ENCODE peak calls at places on chromosomes 11 and 22, in nine cellular contexts. One of them, this sample, is unnamed.

GRCh38 chr11:43969543-43969942 is 27.1 kb downstream of the C11orf96 start:
- DNase-seq in SJCRH30: peak; percentile 44
- DNase-seq in WTC11: no peak
- DNase-seq in NCI-H1417: no peak
- DNase-seq in kidney tubule cell: no peak
- DNase-seq in left lobe of liver: no peak
- DNase-seq in HEK293T: no peak
- DNase-seq in left ventricle myocardium inferior: peak; percentile 55
- DNase-seq in cardiac muscle cell: peak; percentile 64
- DNase-seq in this sample: no peak

GRCh38 chr11:127006311-127006710 is 5.7 kb upstream of the KIRREL3 start:
- DNase-seq in SJCRH30: no peak
- DNase-seq in WTC11: no peak
- DNase-seq in NCI-H1417: no peak
- DNase-seq in kidney tubule cell: peak; percentile 9
- DNase-seq in left lobe of liver: no peak
- DNase-seq in HEK293T: no peak
- DNase-seq in left ventricle myocardium inferior: no peak
- DNase-seq in cardiac muscle cell: no peak
- DNase-seq in this sample: no peak

GRCh38 chr22:17578129-17578754 is 14.9 kb downstream of the SLC25A18 start:
- DNase-seq in SJCRH30: peak; percentile 84
- DNase-seq in WTC11: no peak
- DNase-seq in NCI-H1417: no peak
- DNase-seq in kidney tubule cell: no peak
- DNase-seq in left lobe of liver: peak; percentile 77
- DNase-seq in HEK293T: no peak
- DNase-seq in left ventricle myocardium inferior: peak; percentile 59
- DNase-seq in cardiac muscle cell: no peak
- DNase-seq in this sample: no peak

GRCh38 chr11:130437848-130438247 is 9.4 kb upstream of the ADAMTS8 start:
- DNase-seq in SJCRH30: no peak
- DNase-seq in WTC11: no peak
- DNase-seq in NCI-H1417: no peak
- DNase-seq in kidney tubule cell: no peak
- DNase-seq in left lobe of liver: no peak
- DNase-seq in HEK293T: no peak
- DNase-seq in left ventricle myocardium inferior: no peak
- DNase-seq in cardiac muscle cell: no peak
- DNase-seq in this sample: no peak

GRCh38 chr22:35842954-35843353 is 125.3 kb downstream of the APOL5 start:
- DNase-seq in SJCRH30: peak; percentile 29
- DNase-seq in WTC11: peak; percentile 31
- DNase-seq in NCI-H1417: no peak
- DNase-seq in kidney tubule cell: peak; percentile 61
- DNase-seq in left lobe of liver: no peak
- DNase-seq in HEK293T: peak; percentile 64
- DNase-seq in left ventricle myocardium inferior: no peak
- DNase-seq in cardiac muscle cell: peak; percentile 39
- DNase-seq in this sample: peak; percentile 71

GRCh38 chr11:44595964-44596381 is 30.5 kb downstream of the CD82 start:
- DNase-seq in SJCRH30: peak; percentile 62
- DNase-seq in WTC11: no peak
- DNase-seq in NCI-H1417: no peak
- DNase-seq in kidney tubule cell: no peak
- DNase-seq in left lobe of liver: peak; percentile 90
- DNase-seq in HEK293T: no peak
- DNase-seq in left ventricle myocardium inferior: peak; percentile 79
- DNase-seq in cardiac muscle cell: no peak
- DNase-seq in this sample: no peak

GRCh38 chr11:116931206-116931953 is 94.0 kb upstream of the APOA1 start:
- DNase-seq in SJCRH30: no peak
- DNase-seq in WTC11: no peak
- DNase-seq in NCI-H1417: no peak
- DNase-seq in kidney tubule cell: peak; percentile 22
- DNase-seq in left lobe of liver: no peak
- DNase-seq in HEK293T: no peak
- DNase-seq in left ventricle myocardium inferior: no peak
- DNase-seq in cardiac muscle cell: no peak
- DNase-seq in this sample: no peak

GRCh38 chr11:70760416-70761020 is 362.2 kb downstream of the CTTN start:
- DNase-seq in SJCRH30: no peak
- DNase-seq in WTC11: no peak
- DNase-seq in NCI-H1417: no peak
- DNase-seq in kidney tubule cell: no peak
- DNase-seq in left lobe of liver: no peak
- DNase-seq in HEK293T: no peak
- DNase-seq in left ventricle myocardium inferior: no peak
- DNase-seq in cardiac muscle cell: no peak
- DNase-seq in this sample: peak; percentile 35

GRCh38 chr11:63602296-63602695 is 11.9 kb downstream of the PLAAT3 start:
- DNase-seq in SJCRH30: no peak
- DNase-seq in WTC11: no peak
- DNase-seq in NCI-H1417: no peak
- DNase-seq in kidney tubule cell: no peak
- DNase-seq in left lobe of liver: no peak
- DNase-seq in HEK293T: no peak
- DNase-seq in left ventricle myocardium inferior: no peak
- DNase-seq in cardiac muscle cell: no peak
- DNase-seq in this sample: no peak

GRCh38 chr11:34052608-34053160 is 1.2 kb downstream of the CAPRIN1 start:
- DNase-seq in SJCRH30: peak; percentile 20
- DNase-seq in WTC11: no peak
- DNase-seq in NCI-H1417: peak; percentile 66
- DNase-seq in kidney tubule cell: peak; percentile 17
- DNase-seq in left lobe of liver: peak; percentile 52
- DNase-seq in HEK293T: peak; percentile 19
- DNase-seq in left ventricle myocardium inferior: peak; percentile 21
- DNase-seq in cardiac muscle cell: peak; percentile 33
- DNase-seq in this sample: peak; percentile 67

GRCh38 chr11:118691926-118692830 is 12.7 kb upstream of the TREH start:
- DNase-seq in SJCRH30: peak; percentile 47
- DNase-seq in WTC11: peak; percentile 29
- DNase-seq in NCI-H1417: no peak
- DNase-seq in kidney tubule cell: peak; percentile 57
- DNase-seq in left lobe of liver: no peak
- DNase-seq in HEK293T: no peak
- DNase-seq in left ventricle myocardium inferior: no peak
- DNase-seq in cardiac muscle cell: no peak
- DNase-seq in this sample: peak; percentile 59

GRCh38 chr11:76824083-76824939 is 36.4 kb upstream of the ACER3 start:
- DNase-seq in SJCRH30: no peak
- DNase-seq in WTC11: no peak
- DNase-seq in NCI-H1417: no peak
- DNase-seq in kidney tubule cell: peak; percentile 68
- DNase-seq in left lobe of liver: no peak
- DNase-seq in HEK293T: no peak
- DNase-seq in left ventricle myocardium inferior: no peak
- DNase-seq in cardiac muscle cell: no peak
- DNase-seq in this sample: peak; percentile 34

GRCh38 chr11:61890536-61891330 is 612 bp downstream of the FADS3 start:
- DNase-seq in SJCRH30: peak; percentile 92
- DNase-seq in WTC11: no peak
- DNase-seq in NCI-H1417: peak; percentile 89
- DNase-seq in kidney tubule cell: peak; percentile 76
- DNase-seq in left lobe of liver: peak; percentile 59
- DNase-seq in HEK293T: no peak
- DNase-seq in left ventricle myocardium inferior: peak; percentile 50
- DNase-seq in cardiac muscle cell: peak; percentile 69
- DNase-seq in this sample: peak; percentile 80

GRCh38 chr11:57476883-57477506 is 16.7 kb downstream of the RTN4RL2 start:
- DNase-seq in SJCRH30: no peak
- DNase-seq in WTC11: peak; percentile 55
- DNase-seq in NCI-H1417: peak; percentile 74
- DNase-seq in kidney tubule cell: peak; percentile 56
- DNase-seq in left lobe of liver: peak; percentile 77
- DNase-seq in HEK293T: no peak
- DNase-seq in left ventricle myocardium inferior: no peak
- DNase-seq in cardiac muscle cell: peak; percentile 39
- DNase-seq in this sample: peak; percentile 81

GRCh38 chr11:121557348-121557747 is 104.6 kb upstream of the SORL1-AS1 start:
- DNase-seq in SJCRH30: no peak
- DNase-seq in WTC11: no peak
- DNase-seq in NCI-H1417: no peak
- DNase-seq in kidney tubule cell: peak; percentile 47
- DNase-seq in left lobe of liver: no peak
- DNase-seq in HEK293T: no peak
- DNase-seq in left ventricle myocardium inferior: no peak
- DNase-seq in cardiac muscle cell: no peak
- DNase-seq in this sample: no peak

GRCh38 chr22:38982008-38982927 is at the start of gene APOBEC3B:
- DNase-seq in SJCRH30: peak; percentile 85
- DNase-seq in WTC11: no peak
- DNase-seq in NCI-H1417: no peak
- DNase-seq in kidney tubule cell: peak; percentile 99
- DNase-seq in left lobe of liver: peak; percentile 80
- DNase-seq in HEK293T: no peak
- DNase-seq in left ventricle myocardium inferior: peak; percentile 54
- DNase-seq in cardiac muscle cell: peak; percentile 73
- DNase-seq in this sample: peak; percentile 72

GRCh38 chr11:101880208-101880607 is 34.6 kb upstream of the CEP126 start:
- DNase-seq in SJCRH30: peak; percentile 4
- DNase-seq in WTC11: no peak
- DNase-seq in NCI-H1417: peak; percentile 12
- DNase-seq in kidney tubule cell: peak; percentile 71
- DNase-seq in left lobe of liver: no peak
- DNase-seq in HEK293T: peak; percentile 27
- DNase-seq in left ventricle myocardium inferior: no peak
- DNase-seq in cardiac muscle cell: peak; percentile 33
- DNase-seq in this sample: no peak

GRCh38 chr11:65492637-65493366 is 6.0 kb upstream of the MALAT1 start:
- DNase-seq in SJCRH30: peak; percentile 59
- DNase-seq in WTC11: peak; percentile 16
- DNase-seq in NCI-H1417: peak; percentile 38
- DNase-seq in kidney tubule cell: peak; percentile 96
- DNase-seq in left lobe of liver: no peak
- DNase-seq in HEK293T: no peak
- DNase-seq in left ventricle myocardium inferior: peak; percentile 89
- DNase-seq in cardiac muscle cell: no peak
- DNase-seq in this sample: peak; percentile 66

GRCh38 chr22:38755155-38755910 is 465 bp downstream of the SUN2 start:
- DNase-seq in SJCRH30: peak; percentile 43
- DNase-seq in WTC11: peak; percentile 72
- DNase-seq in NCI-H1417: peak; percentile 29
- DNase-seq in kidney tubule cell: peak; percentile 92
- DNase-seq in left lobe of liver: peak; percentile 99
- DNase-seq in HEK293T: peak; percentile 59
- DNase-seq in left ventricle myocardium inferior: peak; percentile 95
- DNase-seq in cardiac muscle cell: peak; percentile 66
- DNase-seq in this sample: peak; percentile 83

This sample was measured in endodermal cell.